ENCODE peak calls at places on chromosomes 5 and 9, in seven cellular contexts. Y, K, T, B, L, N and O are unnamed samples.

GRCh38 chr9:121815556-121816448 is 164.4 kb downstream of the DAB2IP start:
- DNase-seq in T (no peak), B (no peak), K (no peak), L (no peak), Y (no peak), N (no peak), O (no peak)

GRCh38 chr5:159735749-159736660 is 180.3 kb upstream of the ADRA1B start:
- DNase-seq in K (no peak), L (no peak), Y (no peak), T (no peak), B (no peak), N (no peak), O (no peak)

GRCh38 chr5:86679529-86679928 is 61.8 kb downstream of the COX7C start:
- DNase-seq in T (no peak), B (no peak), L (no peak), N (no peak), Y (no peak), K (peak), O (no peak)

GRCh38 chr9:135335691-135336181 is 143.8 kb upstream of the PPP1R26 start:
- DNase-seq in T (no peak), L (no peak), Y (no peak), B (peak), N (no peak), K (no peak), O (peak)

GRCh38 chr9:129415031-129415953 is 205.6 kb downstream of the C9orf50 start:
- DNase-seq in L (no peak), N (peak), T (no peak), Y (no peak), B (no peak), K (peak), O (no peak)

GRCh38 chr5:33441241-33441844 is 578 bp downstream of the TARS1 start:
- DNase-seq in Y (peak), B (no peak), T (no peak), L (peak), N (no peak), K (no peak), O (no peak)

GRCh38 chr5:88845081-88845697 is 37.8 kb downstream of the MEF2C start:
- DNase-seq in Y (no peak), L (no peak), N (no peak), T (no peak), K (peak), B (no peak), O (no peak)

GRCh38 chr9:133581553-133582343 is 27.4 kb downstream of the FAM163B start:
- DNase-seq in K (no peak), B (no peak), N (no peak), Y (no peak), T (no peak), L (no peak), O (no peak)

GRCh38 chr9:82295177-82295576 is 306.6 kb downstream of the SPATA31D1 start:
- DNase-seq in T (no peak), K (no peak), Y (no peak), B (no peak), N (no peak), L (no peak), O (no peak)

GRCh38 chr9:96279927-96280326 is 22.0 kb downstream of the HSD17B3 start:
- DNase-seq in N (no peak), B (no peak), Y (no peak), L (no peak), T (no peak), K (no peak), O (no peak)

GRCh38 chr5:72125931-72126620 is 18.8 kb downstream of the MAP1B start:
- DNase-seq in L (no peak), K (no peak), Y (no peak), N (no peak), T (no peak), B (no peak), O (no peak)

GRCh38 chr9:98838155-98838904 is 30.9 kb downstream of the GALNT12 start:
- DNase-seq in L (no peak), K (no peak), T (no peak), Y (no peak), B (no peak), N (no peak), O (no peak)

GRCh38 chr9:2477755-2478154 is 143.8 kb upstream of the VLDLR start:
- DNase-seq in N (no peak), L (no peak), K (no peak), B (no peak), T (no peak), Y (no peak), O (no peak)

GRCh38 chr9:120885968-120886367 is 9.0 kb upstream of the PHF19 start:
- DNase-seq in K (no peak), B (no peak), T (no peak), N (no peak), L (no peak), Y (no peak), O (no peak)

GRCh38 chr9:76431601-76432000 is 27.4 kb upstream of the GCNT1 start:
- DNase-seq in K (no peak), N (no peak), Y (no peak), B (no peak), T (no peak), L (no peak), O (no peak)

GRCh38 chr5:139863855-139864558 is 68.4 kb downstream of the PSD2 start:
- DNase-seq in L (peak), K (peak), B (peak), Y (peak), T (peak), N (peak), O (peak)

GRCh38 chr5:109718632-109719031 is 28.9 kb downstream of the MAN2A1 start:
- DNase-seq in N (no peak), T (no peak), B (no peak), K (no peak), L (no peak), Y (no peak), O (no peak)

GRCh38 chr5:138051441-138052296 is 18.8 kb upstream of the FAM13B start:
- DNase-seq in K (no peak), T (no peak), N (no peak), L (no peak), Y (no peak), B (no peak), O (no peak)

GRCh38 chr9:27195191-27195590 is 86.2 kb downstream of the TEK start:
- DNase-seq in N (no peak), K (no peak), L (no peak), Y (no peak), T (no peak), B (no peak), O (no peak)

GRCh38 chr5:177304392-177305119 is 957 bp downstream of the PRELID1 start:
- DNase-seq in K (no peak), N (no peak), B (peak), T (no peak), Y (peak), L (no peak), O (no peak)

GRCh38 chr9:5920860-5921328 is 30.2 kb downstream of the MLANA start:
- DNase-seq in T (no peak), B (no peak), L (no peak), Y (no peak), K (no peak), N (no peak), O (no peak)

GRCh38 chr9:20307662-20308061 is 314.6 kb downstream of the MLLT3 start:
- DNase-seq in B (no peak), L (no peak), N (no peak), Y (no peak), T (no peak), K (no peak), O (no peak)

GRCh38 chr5:32027717-32028321 is 146.3 kb downstream of the GOLPH3 start:
- DNase-seq in T (no peak), N (peak), L (no peak), Y (no peak), B (peak), K (no peak), O (no peak)

GRCh38 chr9:38380872-38381534 is 11.5 kb upstream of the ALDH1B1 start:
- DNase-seq in T (no peak), Y (no peak), B (no peak), K (no peak), L (no peak), N (no peak), O (no peak)

GRCh38 chr9:15513335-15513734 is 2.6 kb upstream of the PSIP1 start:
- DNase-seq in T (no peak), B (no peak), K (peak), L (no peak), N (no peak), Y (no peak), O (no peak)

GRCh38 chr9:68999393-69000105 is 14.4 kb downstream of the PRKACG start:
- DNase-seq in Y (peak), N (peak), L (peak), T (no peak), K (peak), B (peak), O (peak)

GRCh38 chr9:116156621-116157314 is 3.2 kb downstream of the PAPPA start:
- DNase-seq in N (peak), Y (no peak), K (no peak), L (no peak), B (peak), T (no peak), O (no peak)

GRCh38 chr5:133509742-133510079 is 102.6 kb downstream of the FSTL4 start:
- DNase-seq in N (no peak), K (no peak), T (no peak), Y (no peak), L (no peak), B (peak), O (no peak)

GRCh38 chr5:40406426-40407211 is 273.1 kb upstream of the PTGER4 start:
- DNase-seq in Y (no peak), N (no peak), B (no peak), L (no peak), T (no peak), K (peak), O (no peak)

GRCh38 chr5:32276173-32276853 is 36.4 kb downstream of the MTMR12 start:
- DNase-seq in N (no peak), T (no peak), B (no peak), Y (no peak), K (peak), L (no peak), O (no peak)

GRCh38 chr9:114012126-114012525 is 66.0 kb downstream of the AMBP start:
- DNase-seq in T (no peak), K (no peak), L (no peak), Y (no peak), B (peak), N (no peak), O (no peak)

GRCh38 chr9:6911901-6912650 is 154.3 kb downstream of the KDM4C start:
- DNase-seq in N (no peak), B (no peak), L (no peak), K (no peak), Y (no peak), T (no peak), O (no peak)

GRCh38 chr9:16217933-16218830 is 652.3 kb downstream of the BNC2 start:
- DNase-seq in N (no peak), B (no peak), K (no peak), Y (no peak), L (no peak), T (no peak), O (no peak)

GRCh38 chr5:32013658-32014057 is 160.5 kb downstream of the GOLPH3 start:
- DNase-seq in L (no peak), K (no peak), T (no peak), Y (no peak), N (no peak), B (no peak), O (no peak)